ENCODE peak calls at places on chromosomes 2 and 18, in five cellular contexts. C is H7, O is mammary epithelial cell, I is Caco-2, B is thoracic aorta. H is an unnamed sample.

GRCh38 chr2:239918749-239919148 is 106.4 kb downstream of the NDUFA10 start:
- DNase-seq in B (no peak), I (no peak), C (no peak), O (no peak), H (peak; percentile 3)

GRCh38 chr18:36315736-36316135 is 18.2 kb downstream of the FHOD3 start:
- DNase-seq in B (no peak), O (peak; percentile 57), C (no peak), I (no peak), H (no peak)

GRCh38 chr2:150621800-150622199 is 134.3 kb upstream of the RND3 start:
- DNase-seq in B (no peak), C (no peak), I (no peak), O (peak; percentile 94), H (no peak)

GRCh38 chr18:48905541-48905940 is 45.2 kb downstream of the SMAD7 start:
- DNase-seq in C (no peak), B (no peak), I (no peak), O (peak; percentile 61), H (no peak)

GRCh38 chr2:161090401-161090800 is 69.8 kb upstream of the TANK start:
- DNase-seq in I (no peak), O (no peak), C (no peak), B (no peak), H (no peak)

GRCh38 chr2:62197017-62197586 is 1.2 kb downstream of the B3GNT2 start:
- DNase-seq in B (no peak), I (no peak), O (no peak), C (peak; percentile 59), H (peak; percentile 22)

GRCh38 chr18:12324991-12325725 is 17.1 kb downstream of the TUBB6 start:
- DNase-seq in I (no peak), B (no peak), O (no peak), C (no peak), H (no peak)

GRCh38 chr2:236167297-236168109 is 683 bp downstream of the GBX2 start:
- DNase-seq in I (peak; percentile 56), B (no peak), C (peak; percentile 85), O (peak; percentile 58), H (no peak)

GRCh38 chr2:44753552-44754285 is 187.8 kb upstream of the SIX3 start:
- DNase-seq in C (no peak), O (no peak), I (no peak), B (no peak), H (no peak)

GRCh38 chr2:17959356-17959755 is 80.9 kb downstream of the KCNS3 start:
- DNase-seq in O (no peak), B (no peak), I (no peak), C (no peak), H (no peak)

GRCh38 chr2:172109256-172109655 is 6.6 kb upstream of the DLX2 start:
- DNase-seq in B (no peak), C (peak; percentile 73), I (no peak), O (no peak), H (no peak)
- H3K27me3 ChIP-seq in B (peaks cover 36% of the 10 kb centered on the region), C (peaks cover 64% of the 10 kb centered on the region), I (no peaks in the 10 kb centered on the region), O (no peaks in the 10 kb centered on the region), H (peaks cover 49% of the 10 kb centered on the region)

GRCh38 chr2:238688197-238689153 is 159.4 kb upstream of the TWIST2 start:
- DNase-seq in B (no peak), C (no peak), O (no peak), I (no peak), H (no peak)

GRCh38 chr2:238690673-238690965 is 157.3 kb upstream of the TWIST2 start:
- DNase-seq in I (no peak), C (no peak), B (no peak), O (no peak), H (no peak)

GRCh38 chr2:238691596-238692491 is 156.0 kb upstream of the TWIST2 start:
- DNase-seq in O (no peak), C (no peak), I (no peak), B (no peak), H (no peak)

GRCh38 chr2:238689331-238689730 is 158.6 kb upstream of the TWIST2 start:
- DNase-seq in O (no peak), I (no peak), C (no peak), B (no peak), H (no peak)

GRCh38 chr2:238689871-238690672 is 157.8 kb upstream of the TWIST2 start:
- DNase-seq in B (no peak), I (no peak), C (no peak), O (no peak), H (no peak)
- H3K27me3 ChIP-seq in B (no peaks in the 10 kb centered on the region), I (no peaks in the 10 kb centered on the region), C (no peaks in the 10 kb centered on the region), O (no peaks in the 10 kb centered on the region), H (no peaks in the 10 kb centered on the region)

GRCh38 chr2:24182507-24182906 is 7.7 kb downstream of the FAM228A start:
- DNase-seq in B (no peak), O (no peak), C (no peak), I (no peak), H (no peak)
- H3K27me3 ChIP-seq in B (no peaks in the 10 kb centered on the region), O (no peaks in the 10 kb centered on the region), C (no peaks in the 10 kb centered on the region), I (no peaks in the 10 kb centered on the region), H (no peaks in the 10 kb centered on the region)

DNA sequence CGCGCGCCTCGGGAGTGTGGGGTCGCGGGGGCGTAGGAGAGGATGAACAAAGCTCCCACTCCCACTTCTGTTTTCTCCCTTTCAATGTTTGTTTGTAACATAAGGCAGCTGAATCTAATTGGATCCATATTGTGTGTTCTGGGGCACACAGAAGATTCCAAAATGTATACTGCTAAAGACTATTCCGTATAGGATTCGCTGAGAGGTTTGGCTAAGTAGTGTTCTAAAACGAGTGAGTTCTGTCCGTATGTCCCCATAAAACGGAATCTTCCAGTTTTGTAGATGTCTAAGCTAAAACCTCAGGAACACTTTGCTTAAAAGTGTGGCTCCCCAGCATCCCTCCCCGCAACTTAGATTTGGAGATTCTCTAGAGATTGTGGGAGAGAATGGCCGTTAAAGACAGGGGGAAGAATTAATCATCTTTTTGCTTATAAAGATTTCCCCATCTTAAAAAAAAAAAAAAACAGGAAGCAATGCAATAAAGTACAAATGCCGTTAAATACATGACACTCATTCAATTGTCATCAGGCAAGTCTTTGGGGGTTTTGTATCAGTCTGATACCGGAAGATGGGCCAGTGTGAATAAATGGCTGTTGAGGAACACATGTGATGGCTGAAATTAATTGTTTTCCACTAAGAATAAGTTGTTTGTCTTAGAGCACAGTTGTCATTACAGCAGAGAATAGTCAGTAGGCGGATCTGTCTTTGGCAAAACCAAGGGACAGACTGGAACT is 1.5 kb downstream of the EMILIN2 start:
- DNase-seq in C (peak; percentile 25), B (no peak), O (no peak), I (no peak), H (no peak)
- H3K27me3 ChIP-seq in C (peaks cover 47% of the 10 kb centered on the region), B (no peaks in the 10 kb centered on the region), O (peaks cover 31% of the 10 kb centered on the region), I (no peaks in the 10 kb centered on the region), H (no peaks in the 10 kb centered on the region)

GRCh38 chr2:73984203-73984921 is at the start of gene TET3:
- DNase-seq in B (no peak), I (peak; percentile 60), O (no peak), C (peak; percentile 92), H (peak; percentile 19)
- H3K27me3 ChIP-seq in B (no peaks in the 10 kb centered on the region), I (no peaks in the 10 kb centered on the region), O (no peaks in the 10 kb centered on the region), C (peaks cover 40% of the 10 kb centered on the region), H (no peaks in the 10 kb centered on the region)

DNA sequence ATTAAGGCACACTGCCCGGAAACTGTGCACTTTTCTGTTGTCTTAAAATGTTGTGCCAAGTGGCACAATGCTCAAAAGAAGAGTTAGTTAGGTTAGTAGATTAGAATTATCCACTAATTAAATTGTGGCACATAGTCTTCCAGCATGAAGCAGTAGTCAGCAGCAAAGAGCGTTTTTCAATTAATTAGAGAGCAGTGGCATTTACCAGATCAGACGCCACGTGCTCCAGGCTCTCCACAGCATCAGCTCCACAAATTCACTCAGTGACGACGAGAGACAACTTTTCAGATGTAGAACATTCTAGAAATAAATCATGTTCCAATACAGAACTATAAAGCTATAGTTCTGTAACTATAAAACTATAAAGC is 16.4 kb upstream of the RTTN start:
- DNase-seq in O (no peak), C (no peak), I (no peak), B (no peak), H (no peak)
- H3K27me3 ChIP-seq in O (peaks cover 2% of the 10 kb centered on the region), C (no peaks in the 10 kb centered on the region), I (no peaks in the 10 kb centered on the region), B (no peaks in the 10 kb centered on the region), H (no peaks in the 10 kb centered on the region)

DNA sequence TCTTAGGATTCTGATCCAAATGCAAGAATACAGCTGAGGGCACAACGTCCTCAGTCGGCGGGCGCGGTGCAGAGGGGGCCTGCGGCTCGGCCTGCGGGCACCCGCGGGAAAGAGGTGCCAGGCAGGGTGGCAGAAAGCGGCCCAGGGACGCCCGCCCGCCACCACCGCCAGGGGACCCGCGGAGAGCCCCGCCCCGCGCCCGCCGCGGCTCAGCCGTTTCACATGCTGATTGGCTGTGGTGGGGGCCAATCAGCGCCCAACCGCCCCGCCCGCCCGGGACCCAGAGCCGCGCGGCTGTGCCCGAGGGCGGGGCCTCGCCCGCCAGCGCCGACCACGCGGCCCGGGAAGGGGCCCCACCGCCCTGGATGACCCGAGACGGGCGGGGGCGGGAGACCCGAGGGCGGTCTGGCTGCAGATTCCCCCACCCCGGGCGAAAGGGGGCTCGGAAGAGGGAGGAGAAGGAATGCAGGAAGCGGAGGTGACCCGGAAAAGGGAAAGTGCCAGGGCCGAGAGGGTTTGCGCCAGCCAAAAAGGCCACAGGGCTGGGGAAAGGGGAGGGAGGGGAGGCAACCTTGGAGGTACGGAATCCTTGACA is 8.0 kb downstream of the IRS1 start:
- DNase-seq in I (peak; percentile 63), B (peak; percentile 47), O (peak; percentile 82), C (peak; percentile 99), H (peak; percentile 88)
- H3K27me3 ChIP-seq in I (no peaks in the 10 kb centered on the region), B (no peaks in the 10 kb centered on the region), O (no peaks in the 10 kb centered on the region), C (no peaks in the 10 kb centered on the region), H (no peaks in the 10 kb centered on the region)

DNA sequence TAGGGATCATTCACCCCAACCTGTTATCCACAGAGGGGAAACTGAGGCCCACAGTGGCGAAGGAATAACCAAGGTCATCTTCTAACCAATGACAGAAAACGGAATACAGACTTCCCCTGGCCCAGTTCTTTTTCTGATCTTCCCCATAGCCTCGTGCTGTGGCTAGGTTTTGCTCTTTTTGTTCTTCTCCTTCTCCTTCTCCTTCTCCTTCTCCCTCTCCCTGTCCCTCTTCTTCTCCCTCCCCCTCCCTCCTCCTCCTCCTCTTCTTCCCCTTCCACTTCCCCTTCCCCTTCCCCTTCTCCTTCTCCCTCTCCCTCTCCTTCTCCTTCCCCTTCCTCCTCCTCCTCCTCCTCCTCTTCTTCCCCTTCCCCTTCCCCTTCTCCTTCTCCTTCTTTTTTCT is 12.9 kb upstream of the TWIST2 start:
- DNase-seq in O (no peak), C (no peak), B (no peak), I (no peak), H (no peak)
- H3K27me3 ChIP-seq in O (no peaks in the 10 kb centered on the region), C (no peaks in the 10 kb centered on the region), B (peaks cover 4% of the 10 kb centered on the region), I (no peaks in the 10 kb centered on the region), H (no peaks in the 10 kb centered on the region)

H was measured in uterus.